ENCODE peak calls at places on chromosomes 3 and 15, in four cellular contexts. J is GM10248, M is cardiac fibroblast, T is NCI-H460. A is an unnamed sample.

GRCh38 chr3:112568642-112569041 is 6.8 kb downstream of the SLC35A5 start:
- DNase-seq in J (no peak), M (peak; percentile 21), T (no peak), A (no peak)

GRCh38 chr3:99938270-99938955 is 120.8 kb downstream of the CMSS1 start:
- DNase-seq in J (peak; percentile 35), M (peak; percentile 64), T (no peak), A (peak; percentile 75)

GRCh38 chr3:64184621-64185020 is 40.6 kb downstream of the PRICKLE2 start:
- DNase-seq in J (no peak), M (peak; percentile 75), T (no peak), A (peak; percentile 38)

GRCh38 chr3:148318240-148318639 is 379.5 kb upstream of the AGTR1 start:
- DNase-seq in J (no peak), M (peak; percentile 29), T (no peak), A (no peak)

GRCh38 chr3:126870608-126871210 is 112.2 kb upstream of the PLXNA1 start:
- DNase-seq in J (no peak), M (peak; percentile 64), T (no peak), A (no peak)

GRCh38 chr3:67790043-67790442 is 135.6 kb upstream of the SUCLG2 start:
- DNase-seq in J (peak; percentile 37), M (peak; percentile 73), T (peak; percentile 20), A (peak; percentile 82)

GRCh38 chr3:148797822-148798221 is 29.8 kb upstream of the CPB1 start:
- DNase-seq in J (no peak), M (no peak), T (no peak), A (no peak)

GRCh38 chr3:101017048-101017447 is 23.8 kb upstream of the ABI3BP start:
- DNase-seq in J (no peak), M (peak; percentile 61), T (no peak), A (peak; percentile 44)

GRCh38 chr3:131494706-131495105 is 8.1 kb downstream of the MRPL3 start:
- DNase-seq in J (no peak), M (no peak), T (no peak), A (no peak)

GRCh38 chr3:186454881-186455703 is 89.1 kb downstream of the CRYGS start:
- DNase-seq in J (no peak), M (no peak), T (no peak), A (no peak)

GRCh38 chr15:63708141-63708772 is 111.1 kb downstream of the FBXL22 start:
- DNase-seq in J (no peak), M (peak; percentile 30), T (no peak), A (peak; percentile 73)

GRCh38 chr3:170076715-170077238 is 39.0 kb downstream of the GPR160 start:
- DNase-seq in J (no peak), M (peak; percentile 52), T (no peak), A (peak; percentile 90)

GRCh38 chr3:175896655-175897054 is 1037.5 kb downstream of the NAALADL2 start:
- DNase-seq in J (no peak), M (no peak), T (no peak), A (no peak)

GRCh38 chr3:149553781-149554451 is 79.4 kb downstream of the TM4SF4 start:
- DNase-seq in J (no peak), M (peak; percentile 88), T (no peak), A (peak; percentile 73)

GRCh38 chr3:51670053-51670666 is 892 bp upstream of the TEX264 start:
- DNase-seq in J (no peak), M (no peak), T (no peak), A (no peak)

GRCh38 chr3:196268270-196269163 is 19.0 kb downstream of the PCYT1A start:
- DNase-seq in J (no peak), M (peak; percentile 96), T (peak; percentile 43), A (peak; percentile 88)